ENCODE peak calls at places on chromosomes 6 and 20, in four cellular contexts. One of them, this sample, is unnamed.

GRCh38 chr6:129709451-129709908 is 497 bp downstream of the ARHGAP18 start:
- DNase-seq in progenitor cell of endocrine pancreas: no peak
- DNase-seq in B cell: no peak
- DNase-seq in pancreas: no peak
- DNase-seq in this sample: no peak

GRCh38 chr6:166815629-166816028 is 140.7 kb downstream of the RNASET2 start:
- DNase-seq in pancreas: no peak
- DNase-seq in progenitor cell of endocrine pancreas: no peak
- DNase-seq in B cell: no peak
- DNase-seq in this sample: no peak

GRCh38 chr6:159981591-159982245 is 12.8 kb downstream of the IGF2R start:
- DNase-seq in progenitor cell of endocrine pancreas: no peak
- DNase-seq in pancreas: peak
- DNase-seq in B cell: peak
- DNase-seq in this sample: peak

GRCh38 chr6:34015576-34015975 is 130.3 kb downstream of the GRM4 start:
- DNase-seq in pancreas: no peak
- DNase-seq in progenitor cell of endocrine pancreas: no peak
- DNase-seq in B cell: no peak
- DNase-seq in this sample: no peak

GRCh38 chr6:166169549-166170421 is 2.1 kb upstream of the TBXT start:
- DNase-seq in B cell: no peak
- DNase-seq in pancreas: no peak
- DNase-seq in progenitor cell of endocrine pancreas: no peak
- DNase-seq in this sample: no peak

GRCh38 chr6:169296170-169296569 is 42.5 kb upstream of the THBS2 start:
- DNase-seq in B cell: no peak
- DNase-seq in progenitor cell of endocrine pancreas: no peak
- DNase-seq in pancreas: no peak
- DNase-seq in this sample: no peak

GRCh38 chr6:44263357-44264100 is 1.8 kb downstream of the NFKBIE start:
- DNase-seq in pancreas: no peak
- DNase-seq in B cell: peak
- DNase-seq in progenitor cell of endocrine pancreas: no peak
- DNase-seq in this sample: peak

GRCh38 chr6:45707188-45707587 is 308.5 kb downstream of the CLIC5 start:
- DNase-seq in progenitor cell of endocrine pancreas: no peak
- DNase-seq in B cell: no peak
- DNase-seq in pancreas: no peak
- DNase-seq in this sample: no peak

GRCh38 chr6:75368151-75368779 is 83.7 kb upstream of the TMEM30A start:
- DNase-seq in pancreas: no peak
- DNase-seq in B cell: no peak
- DNase-seq in progenitor cell of endocrine pancreas: peak
- DNase-seq in this sample: peak

GRCh38 chr6:57190140-57190539 is 18.0 kb downstream of the BAG2 start:
- DNase-seq in progenitor cell of endocrine pancreas: no peak
- DNase-seq in pancreas: no peak
- DNase-seq in B cell: no peak
- DNase-seq in this sample: peak
- TF ChIP-seq CTCF in progenitor cell of endocrine pancreas: no peak
- TF ChIP-seq CTCF in pancreas: no peak
- TF ChIP-seq CTCF in B cell: no peak
- TF ChIP-seq CTCF in this sample: no peak

GRCh38 chr20:63969851-63970713 is at the start of gene ZNF512B:
- DNase-seq in pancreas: peak
- DNase-seq in progenitor cell of endocrine pancreas: peak
- DNase-seq in B cell: peak
- DNase-seq in this sample: peak
- TF ChIP-seq CTCF in pancreas: no peak
- TF ChIP-seq CTCF in progenitor cell of endocrine pancreas: no peak
- TF ChIP-seq CTCF in B cell: no peak
- TF ChIP-seq CTCF in this sample: no peak

GRCh38 chr6:119463081-119463626 is 113.6 kb upstream of the MAN1A1 start:
- DNase-seq in pancreas: no peak
- DNase-seq in progenitor cell of endocrine pancreas: no peak
- DNase-seq in B cell: no peak
- DNase-seq in this sample: peak
- TF ChIP-seq CTCF in pancreas: no peak
- TF ChIP-seq CTCF in progenitor cell of endocrine pancreas: no peak
- TF ChIP-seq CTCF in B cell: no peak
- TF ChIP-seq CTCF in this sample: no peak

DNA sequence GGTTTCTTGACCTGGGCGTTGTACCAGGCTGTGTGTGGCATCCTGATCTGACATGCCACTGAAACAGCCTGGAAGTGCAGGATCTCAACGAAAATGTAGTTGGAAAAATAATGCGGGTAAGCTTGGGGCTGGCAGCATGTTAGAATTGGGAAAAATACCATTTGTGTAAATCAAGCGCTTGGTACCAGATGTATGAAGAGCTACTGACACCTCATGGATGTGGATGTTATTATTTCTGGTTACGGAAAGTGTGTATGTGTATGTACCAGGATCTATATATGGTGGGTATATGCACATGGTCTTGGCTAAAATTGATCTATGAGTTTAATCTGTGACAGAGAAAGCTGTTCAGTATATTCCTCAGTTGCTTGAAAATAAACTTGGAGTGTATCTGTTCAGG is 22.7 kb downstream of the HIVEP1 start:
- DNase-seq in pancreas: no peak
- DNase-seq in B cell: no peak
- DNase-seq in progenitor cell of endocrine pancreas: no peak
- DNase-seq in this sample: no peak
- TF ChIP-seq CTCF in pancreas: no peak
- TF ChIP-seq CTCF in B cell: no peak
- TF ChIP-seq CTCF in progenitor cell of endocrine pancreas: no peak
- TF ChIP-seq CTCF in this sample: no peak

GRCh38 chr20:11912013-11912663 is 5.6 kb upstream of the BTBD3 start:
- DNase-seq in B cell: peak
- DNase-seq in progenitor cell of endocrine pancreas: no peak
- DNase-seq in pancreas: no peak
- DNase-seq in this sample: no peak
- TF ChIP-seq CTCF in B cell: no peak
- TF ChIP-seq CTCF in progenitor cell of endocrine pancreas: peak
- TF ChIP-seq CTCF in pancreas: no peak
- TF ChIP-seq CTCF in this sample: no peak

DNA sequence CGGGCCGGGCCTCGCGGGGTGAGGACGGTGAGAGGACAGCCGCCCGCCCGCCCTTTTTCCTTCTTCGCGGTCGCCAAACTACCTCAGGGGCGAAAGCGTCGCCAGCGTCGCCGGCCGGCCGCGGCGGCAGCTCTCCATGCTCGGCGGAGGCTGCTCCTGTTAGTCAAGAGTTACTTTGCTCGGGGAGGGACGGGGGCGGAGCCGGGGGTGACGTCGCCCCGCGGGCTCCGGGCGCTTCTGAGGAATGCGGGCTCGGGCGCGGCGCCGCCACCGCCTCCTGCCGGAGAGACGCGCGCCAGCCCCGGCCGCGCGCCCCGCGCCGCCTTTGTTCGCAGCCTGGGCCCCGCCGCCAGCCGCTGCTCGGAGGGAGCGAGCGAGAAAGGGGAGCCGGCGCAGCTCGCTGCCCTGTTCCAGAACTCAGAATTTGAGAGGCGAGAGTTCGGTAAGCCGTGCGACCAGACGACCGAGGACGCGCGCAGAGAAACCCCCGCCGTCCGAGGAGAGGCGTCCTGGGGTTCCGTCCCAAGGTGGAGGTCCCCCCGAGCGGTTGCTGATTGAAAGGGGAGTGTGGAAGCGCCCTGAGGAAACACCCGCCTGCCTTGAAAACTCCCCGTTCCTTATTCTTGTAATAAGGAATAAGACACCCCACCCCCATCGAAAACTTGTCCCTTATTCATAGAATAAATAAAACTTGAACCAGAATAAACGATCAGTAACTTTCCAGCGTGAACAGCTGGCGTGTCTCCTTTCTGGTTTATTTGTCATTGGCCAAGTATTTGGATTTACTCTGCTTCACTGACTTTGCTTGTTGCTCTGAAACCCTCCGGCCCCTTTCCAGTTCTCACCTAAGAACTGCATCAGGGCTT is at the start of gene PTPRK:
- DNase-seq in progenitor cell of endocrine pancreas: peak
- DNase-seq in B cell: peak
- DNase-seq in pancreas: peak
- DNase-seq in this sample: peak
- TF ChIP-seq CTCF in progenitor cell of endocrine pancreas: peak
- TF ChIP-seq CTCF in B cell: peak
- TF ChIP-seq CTCF in pancreas: no peak
- TF ChIP-seq CTCF in this sample: peak

DNA sequence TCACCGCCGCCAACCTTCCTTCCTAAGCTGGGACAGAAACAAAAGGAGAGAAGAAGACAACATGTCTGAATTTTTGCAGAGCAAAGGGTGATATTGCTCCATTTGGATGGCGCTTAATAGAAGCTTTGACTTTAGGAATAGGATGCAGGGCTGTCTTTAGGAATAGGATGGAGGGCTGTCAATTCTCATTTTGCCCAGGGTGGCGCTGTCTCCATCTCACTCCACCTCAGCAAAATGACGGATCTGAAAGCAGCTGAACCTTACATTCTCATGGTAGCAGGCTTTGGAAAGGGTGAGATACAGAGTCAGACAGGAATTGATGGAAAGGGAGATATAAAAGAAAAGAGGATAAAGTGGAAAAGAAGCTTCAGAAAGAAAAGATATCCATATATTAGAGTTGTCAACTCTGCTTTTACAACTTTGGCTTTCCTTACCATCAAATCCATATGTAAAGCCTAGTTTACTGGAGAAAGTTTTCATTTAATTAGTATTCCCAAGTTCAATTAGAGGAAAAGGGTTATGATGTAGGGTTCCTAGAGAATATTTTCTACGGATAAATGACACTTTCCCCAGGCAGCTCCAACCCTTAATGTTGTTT is 2.4 kb downstream of the MTCL3 start:
- DNase-seq in progenitor cell of endocrine pancreas: no peak
- DNase-seq in pancreas: no peak
- DNase-seq in B cell: peak
- DNase-seq in this sample: peak
- TF ChIP-seq CTCF in progenitor cell of endocrine pancreas: peak
- TF ChIP-seq CTCF in pancreas: peak
- TF ChIP-seq CTCF in B cell: peak
- TF ChIP-seq CTCF in this sample: peak

DNA sequence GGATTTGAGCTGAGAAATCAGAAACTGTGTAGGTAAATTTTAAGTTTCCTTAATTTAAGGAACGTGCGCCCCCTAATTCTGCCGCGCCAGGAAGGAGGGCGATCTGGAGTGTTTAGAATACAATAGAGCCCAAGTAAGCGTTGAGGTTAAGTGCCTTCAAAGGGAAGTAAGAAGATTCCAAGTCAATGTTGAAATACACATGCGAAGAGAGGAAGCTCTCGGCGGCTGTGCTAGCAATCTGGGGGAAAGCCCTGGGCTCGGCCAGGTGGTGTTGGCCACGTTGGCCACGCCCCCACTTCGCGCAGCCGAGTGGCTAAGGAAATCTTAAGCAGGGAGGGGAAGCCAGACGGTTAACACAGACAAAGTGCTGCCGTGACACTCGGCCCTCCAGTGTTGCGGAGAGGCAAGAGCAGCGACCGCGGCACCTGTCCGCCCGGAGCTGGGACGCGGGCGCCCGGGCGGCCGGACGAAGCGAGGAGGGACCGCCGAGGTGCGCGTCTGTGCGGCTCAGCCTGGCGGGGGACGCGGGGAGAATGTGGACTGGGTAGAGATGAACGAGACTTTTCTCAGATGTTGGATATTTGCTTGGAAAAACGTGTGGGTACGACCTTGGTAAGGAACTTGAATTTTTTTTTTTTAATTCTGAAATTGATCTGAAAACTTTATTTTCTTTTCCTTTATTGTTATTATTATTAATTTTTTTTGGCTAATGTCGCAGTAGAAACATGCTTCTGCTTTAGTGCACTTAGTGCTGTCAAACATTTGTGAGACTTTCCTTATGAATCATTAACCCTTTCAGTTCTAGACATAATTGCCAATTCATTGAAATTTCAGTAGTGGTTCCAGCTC is at the start of gene PRDM1:
- DNase-seq in pancreas: peak
- DNase-seq in progenitor cell of endocrine pancreas: peak
- DNase-seq in B cell: peak
- DNase-seq in this sample: peak
- TF ChIP-seq CTCF in pancreas: no peak
- TF ChIP-seq CTCF in progenitor cell of endocrine pancreas: peak
- TF ChIP-seq CTCF in B cell: peak
- TF ChIP-seq CTCF in this sample: peak